ENCODE peak calls at places on chromosomes 6 and 20, in four cellular contexts. X is HepG2, R is GM12878, S is K562. I is an unnamed sample.

GRCh38 chr6:157867155-157867559 is 44.1 kb downstream of the SNX9 start:
- DNase-seq in X (no peak), R (no peak), S (peak), I (peak)

GRCh38 chr20:32982617-32983458 is 21.4 kb downstream of the SUN5 start:
- DNase-seq in X (peak), R (no peak), S (no peak), I (no peak)

GRCh38 chr6:46772038-46772437 is 21.2 kb upstream of the MEP1A start:
- DNase-seq in X (no peak), R (no peak), S (no peak), I (no peak)

GRCh38 chr6:47206626-47207025 is 103.1 kb downstream of the TNFRSF21 start:
- DNase-seq in X (no peak), R (no peak), S (no peak), I (no peak)

GRCh38 chr6:26215200-26216014 is 128.2 kb downstream of the HFE start:
- DNase-seq in X (peak), R (no peak), S (no peak), I (peak)

GRCh38 chr6:33136310-33136895 is 55.9 kb downstream of the COL11A2 start:
- DNase-seq in X (no peak), R (no peak), S (no peak), I (no peak)

GRCh38 chr6:27810768-27811298 is 101.4 kb downstream of the OR2B2 start:
- DNase-seq in X (no peak), R (no peak), S (no peak), I (peak)

GRCh38 chr6:123641497-123641896 is 4.7 kb upstream of the TRDN start:
- DNase-seq in X (no peak), R (no peak), S (no peak), I (no peak)

GRCh38 chr6:112296122-112296521 is 41.8 kb upstream of the LAMA4 start:
- DNase-seq in X (peak), R (no peak), S (peak), I (peak)

GRCh38 chr20:59148713-59149493 is 14.7 kb upstream of the ZNF831 start:
- DNase-seq in X (no peak), R (no peak), S (no peak), I (no peak)

GRCh38 chr6:166237611-166238010 is 70.0 kb upstream of the TBXT start:
- DNase-seq in X (no peak), R (no peak), S (no peak), I (no peak)

GRCh38 chr20:38152175-38153010 is 12.7 kb downstream of the TGM2 start:
- DNase-seq in X (peak), R (peak), S (no peak), I (peak)

GRCh38 chr20:536426-537012 is 7.1 kb downstream of the CSNK2A1 start:
- DNase-seq in X (no peak), R (no peak), S (no peak), I (no peak)

GRCh38 chr6:19836799-19837510 is at the start of gene ID4:
- DNase-seq in X (no peak), R (no peak), S (no peak), I (peak)

GRCh38 chr20:47677314-47678129 is 107.8 kb downstream of the SULF2 start:
- DNase-seq in X (peak), R (no peak), S (peak), I (peak)

GRCh38 chr20:6028795-6029194 is 25.1 kb downstream of the LRRN4 start:
- DNase-seq in X (no peak), R (no peak), S (no peak), I (no peak)

GRCh38 chr6:74574794-74575193 is 631.1 kb downstream of the COL12A1 start:
- DNase-seq in X (peak), R (no peak), S (no peak), I (peak)

GRCh38 chr6:130696806-130697205 is 130.4 kb upstream of the SMLR1 start:
- DNase-seq in X (no peak), R (no peak), S (no peak), I (no peak)

GRCh38 chr6:168122521-168122920 is 43.5 kb upstream of the FRMD1 start:
- DNase-seq in X (no peak), R (no peak), S (no peak), I (no peak)

GRCh38 chr6:28742668-28743270 is 181.0 kb downstream of the TRIM27 start:
- DNase-seq in X (peak), R (no peak), S (peak), I (peak)

GRCh38 chr6:68967549-68968300 is 332.6 kb downstream of the ADGRB3 start:
- DNase-seq in X (peak), R (peak), S (peak), I (peak)

GRCh38 chr6:17101422-17102257 is at the start of gene STMND1:
- DNase-seq in X (no peak), R (no peak), S (no peak), I (peak)

GRCh38 chr6:132054525-132054924 is 103.4 kb upstream of the CCN2 start:
- DNase-seq in X (no peak), R (no peak), S (no peak), I (no peak)

GRCh38 chr6:110517601-110518280 is 41.3 kb upstream of the SLC22A16 start:
- DNase-seq in X (peak), R (no peak), S (no peak), I (no peak)

GRCh38 chr6:144480518-144480917 is 195.4 kb downstream of the UTRN start:
- DNase-seq in X (no peak), R (no peak), S (no peak), I (no peak)

GRCh38 chr6:127463056-127463455 is 3.9 kb upstream of the KIAA0408 start:
- DNase-seq in X (no peak), R (no peak), S (no peak), I (no peak)

GRCh38 chr6:123027392-123027791 is 31.4 kb downstream of the CLVS2 start:
- DNase-seq in X (no peak), R (no peak), S (no peak), I (no peak)

GRCh38 chr6:14270925-14271791 is 153.6 kb downstream of the CD83 start:
- DNase-seq in X (no peak), R (no peak), S (peak), I (no peak)

GRCh38 chr6:2853766-2854393 is 12.2 kb upstream of the SERPINB1 start:
- DNase-seq in X (peak), R (peak), S (peak), I (peak)

GRCh38 chr6:89081423-89082322 is 1.1 kb downstream of the PNRC1 start:
- DNase-seq in X (peak), R (peak), S (peak), I (peak)

GRCh38 chr6:169975701-169976100 is 224.3 kb downstream of the ERMARD start:
- DNase-seq in X (no peak), R (no peak), S (no peak), I (no peak)

GRCh38 chr20:33811763-33812672 is 870 bp downstream of the CHMP4B start:
- DNase-seq in X (peak), R (no peak), S (peak), I (peak)

GRCh38 chr6:53961679-53962370 is 149.4 kb upstream of the MLIP start:
- DNase-seq in X (no peak), R (no peak), S (no peak), I (no peak)

GRCh38 chr6:148779142-148779562 is 32.3 kb downstream of the UST start:
- DNase-seq in X (no peak), R (no peak), S (no peak), I (no peak)
- H3K9ac ChIP-seq in X (no peak), R (no peak), S (no peak), I (no peak)

GRCh38 chr6:125586074-125586473 is 163.4 kb upstream of the HEY2 start:
- DNase-seq in X (no peak), R (no peak), S (no peak), I (peak)
- TF ChIP-seq MYC in X (no peak), R (no peak), S (no peak), I (no peak)

GRCh38 chr20:57441510-57442154 is 50.4 kb downstream of the RBM38 start:
- DNase-seq in X (no peak), R (no peak), S (no peak), I (no peak)
- H3K9ac ChIP-seq in X (no peak), R (no peak), S (no peak), I (no peak)

GRCh38 chr6:7110092-7110792 is 2.5 kb downstream of the RREB1 start:
- DNase-seq in X (no peak), R (no peak), S (no peak), I (no peak)

GRCh38 chr6:7111095-7111690 is 3.4 kb downstream of the RREB1 start:
- DNase-seq in X (no peak), R (no peak), S (no peak), I (no peak)

GRCh38 chr6:7107578-7108195 is at the start of gene RREB1:
- DNase-seq in X (peak), R (no peak), S (peak), I (peak)

GRCh38 chr6:7108196-7108963 is 619 bp downstream of the RREB1 start:
- DNase-seq in X (peak), R (no peak), S (peak), I (peak)

DNA sequence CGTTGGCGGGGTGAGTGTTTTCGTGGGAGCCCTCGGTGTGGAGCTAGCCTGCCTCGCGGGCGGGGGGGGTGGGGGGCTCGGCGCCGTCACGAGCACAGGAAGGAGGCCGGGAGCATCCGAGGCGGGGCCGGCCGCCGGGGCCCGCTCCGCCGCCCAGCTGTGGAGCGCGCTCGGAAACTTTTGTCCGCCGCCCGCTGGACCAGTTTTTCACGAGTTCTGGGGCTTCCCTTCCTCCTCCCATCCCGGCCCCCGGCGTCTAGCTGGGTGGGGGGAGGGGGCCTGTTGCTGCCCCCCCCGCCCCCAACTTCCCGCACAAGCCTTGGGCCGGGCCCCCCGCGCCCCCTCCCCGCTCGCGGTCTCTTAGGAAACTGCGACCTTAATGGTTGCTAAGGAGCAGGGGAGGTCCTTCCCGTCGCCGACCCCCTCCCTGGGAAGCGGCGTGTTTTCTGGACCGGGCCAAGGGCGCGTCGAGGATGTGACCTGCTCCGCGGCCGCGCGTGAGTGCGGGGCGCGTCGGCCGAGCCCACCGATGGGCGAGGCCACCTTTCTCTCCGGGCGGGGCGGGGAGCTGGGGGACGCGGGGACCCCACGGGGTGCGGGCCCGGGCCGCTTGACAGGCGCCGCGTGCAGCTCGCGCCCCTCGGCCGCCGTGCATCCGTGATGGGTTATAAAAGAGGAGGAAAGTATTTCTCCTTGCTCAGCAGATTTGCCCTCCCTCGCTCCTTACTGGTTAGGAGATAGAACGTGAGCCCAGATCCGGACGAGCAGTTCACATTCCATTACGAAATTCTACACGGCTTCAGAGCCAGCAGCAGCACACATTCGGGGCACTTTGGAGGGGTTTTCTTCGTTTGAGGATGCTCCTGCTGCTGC is 1.4 kb downstream of the RREB1 start:
- DNase-seq in X (peak), R (no peak), S (peak), I (peak)
- TF ChIP-seq MYC in X (peak), R (no peak), S (no peak), I (no peak)

DNA sequence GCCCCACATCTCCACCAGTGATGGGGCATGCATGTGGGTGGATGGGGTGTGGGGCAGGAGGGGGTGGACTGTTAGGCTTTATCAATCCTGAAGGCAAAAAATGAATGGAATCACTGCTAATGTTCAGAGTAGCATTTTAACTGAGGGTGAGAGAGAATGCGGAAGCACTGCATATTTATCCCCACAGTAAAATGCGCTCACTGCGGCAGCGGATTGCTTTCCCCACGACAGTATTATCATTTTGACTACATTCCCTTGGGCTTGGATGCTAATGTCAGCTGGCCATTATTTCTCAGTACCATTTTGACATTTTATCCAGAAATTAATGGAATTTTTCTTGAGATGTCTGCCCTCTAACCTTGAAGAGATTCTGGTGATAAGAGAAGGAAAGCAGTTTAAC is 13.4 kb downstream of the ALDH8A1 start:
- DNase-seq in X (no peak), R (no peak), S (no peak), I (no peak)
- H3K9ac ChIP-seq in X (no peak), R (no peak), S (no peak), I (no peak)

DNA sequence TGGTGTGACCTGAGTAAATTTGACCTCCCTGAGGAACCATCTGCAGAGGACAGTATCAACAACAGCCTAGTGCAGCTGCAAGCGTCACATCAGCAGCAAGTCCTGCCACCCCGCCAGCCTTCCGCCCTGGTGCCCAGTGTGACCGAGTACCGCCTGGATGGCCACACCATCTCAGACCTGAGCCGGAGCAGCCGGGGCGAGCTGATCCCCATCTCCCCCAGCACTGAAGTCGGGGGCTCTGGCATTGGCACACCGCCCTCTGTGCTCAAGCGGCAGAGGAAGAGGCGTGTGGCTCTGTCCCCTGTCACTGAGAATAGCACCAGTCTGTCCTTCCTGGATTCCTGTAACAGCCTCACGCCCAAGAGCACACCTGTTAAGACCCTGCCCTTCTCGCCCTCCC is 24.3 kb downstream of the GTSF1L start:
- DNase-seq in X (no peak), R (no peak), S (no peak), I (no peak)
- TF ChIP-seq MYC in X (no peak), R (no peak), S (no peak), I (no peak)

GRCh38 chr20:63236116-63236837 is 572 bp downstream of the BIRC7 start:
- DNase-seq in X (no peak), R (no peak), S (no peak), I (no peak)
- H3K9ac ChIP-seq in X (no peak), R (no peak), S (no peak), I (no peak)